ENCODE peak calls at places on chromosomes 6 and 20, in eight cellular contexts. P, S, B, A, N, J, G and F are unnamed samples.

GRCh38 chr20:36157610-36158009 is 3.1 kb downstream of the EPB41L1 start:
- DNase-seq in A (no peak), B (no peak), J (no peak), P (no peak), G (no peak), N (no peak), S (no peak), F (no peak)

GRCh38 chr6:56842602-56843475 is 112.1 kb upstream of the BEND6 start:
- DNase-seq in B (peak; percentile 67), G (peak; percentile 53), P (no peak), S (no peak), A (no peak), J (no peak), N (peak; percentile 37), F (no peak)

GRCh38 chr6:63440594-63440993 is 120.8 kb upstream of the LGSN start:
- DNase-seq in S (no peak), A (no peak), N (no peak), G (no peak), P (no peak), J (no peak), B (no peak), F (no peak)

GRCh38 chr20:16637814-16638213 is 64.6 kb upstream of the KIF16B start:
- DNase-seq in B (no peak), A (no peak), N (no peak), S (no peak), G (no peak), J (no peak), P (no peak), F (no peak)

GRCh38 chr6:11810854-11811643 is 32.4 kb upstream of the ADTRP start:
- DNase-seq in N (no peak), A (no peak), P (no peak), J (no peak), B (no peak), G (no peak), S (no peak), F (no peak)

GRCh38 chr6:133099573-133099972 is 141.6 kb upstream of the EYA4 start:
- DNase-seq in G (peak; percentile 31), J (no peak), B (no peak), S (peak; percentile 83), N (no peak), P (no peak), A (no peak), F (no peak)

GRCh38 chr20:36179170-36179945 is 24.8 kb downstream of the EPB41L1 start:
- DNase-seq in S (no peak), G (no peak), B (no peak), A (no peak), J (no peak), N (no peak), P (no peak), F (no peak)

GRCh38 chr20:48861444-48861843 is 33.6 kb upstream of the PREX1 start:
- DNase-seq in J (no peak), S (no peak), G (no peak), P (no peak), N (no peak), A (no peak), B (no peak), F (no peak)

GRCh38 chr20:20549699-20550098 is 162.7 kb downstream of the RALGAPA2 start:
- DNase-seq in N (no peak), B (no peak), P (no peak), J (no peak), A (no peak), G (no peak), S (peak; percentile 71), F (no peak)

DNA sequence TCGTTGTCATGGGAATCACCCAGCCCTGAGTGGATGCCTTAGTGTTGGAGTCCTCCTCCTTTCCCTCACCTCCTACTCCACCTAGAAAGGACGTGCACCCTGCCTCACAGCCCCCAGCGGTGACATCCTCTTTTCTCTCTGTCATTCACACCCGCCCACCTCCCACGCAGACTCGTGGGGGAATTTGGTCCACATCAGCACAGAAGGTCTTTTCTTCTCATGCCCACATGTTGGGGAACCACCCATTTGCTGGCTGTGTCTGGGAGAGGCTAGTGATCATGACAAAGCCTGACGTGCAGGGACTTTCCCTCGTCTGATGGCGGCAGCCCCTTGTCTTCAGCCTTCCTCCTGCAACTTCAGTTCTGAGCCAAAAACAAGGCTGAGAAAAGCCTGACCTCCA is 96.0 kb upstream of the CNKSR3 start:
- DNase-seq in A (no peak), G (no peak), J (no peak), B (no peak), P (no peak), S (no peak), N (no peak), F (no peak)
- H3K4me3 ChIP-seq in A (no peak overlapping the region), G (no peak overlapping the region), J (no peak overlapping the region), B (no peak overlapping the region), P (no peak overlapping the region), S (no peak overlapping the region), N (no peak overlapping the region), F (no peak overlapping the region)

GRCh38 chr6:109096198-109096597 is 891 bp downstream of the CEP57L1 start:
- DNase-seq in B (no peak), A (no peak), J (no peak), S (no peak), P (no peak), G (no peak), N (no peak), F (no peak)

GRCh38 chr6:109093732-109094131 is 914 bp downstream of the SESN1 start:
- DNase-seq in P (no peak), A (no peak), G (peak; percentile 49), S (no peak), J (no peak), B (no peak), N (no peak), F (no peak)

GRCh38 chr6:109094351-109095035 is at the start of gene SESN1:
- DNase-seq in B (peak; percentile 97), P (peak; percentile 90), J (peak; percentile 93), G (peak; percentile 88), N (peak; percentile 94), S (peak; percentile 65), A (peak; percentile 95), F (peak; percentile 91)

GRCh38 chr6:109095821-109096084 is 446 bp downstream of the CEP57L1 start:
- DNase-seq in N (no peak), A (no peak), J (no peak), S (no peak), B (no peak), P (no peak), G (no peak), F (no peak)

DNA sequence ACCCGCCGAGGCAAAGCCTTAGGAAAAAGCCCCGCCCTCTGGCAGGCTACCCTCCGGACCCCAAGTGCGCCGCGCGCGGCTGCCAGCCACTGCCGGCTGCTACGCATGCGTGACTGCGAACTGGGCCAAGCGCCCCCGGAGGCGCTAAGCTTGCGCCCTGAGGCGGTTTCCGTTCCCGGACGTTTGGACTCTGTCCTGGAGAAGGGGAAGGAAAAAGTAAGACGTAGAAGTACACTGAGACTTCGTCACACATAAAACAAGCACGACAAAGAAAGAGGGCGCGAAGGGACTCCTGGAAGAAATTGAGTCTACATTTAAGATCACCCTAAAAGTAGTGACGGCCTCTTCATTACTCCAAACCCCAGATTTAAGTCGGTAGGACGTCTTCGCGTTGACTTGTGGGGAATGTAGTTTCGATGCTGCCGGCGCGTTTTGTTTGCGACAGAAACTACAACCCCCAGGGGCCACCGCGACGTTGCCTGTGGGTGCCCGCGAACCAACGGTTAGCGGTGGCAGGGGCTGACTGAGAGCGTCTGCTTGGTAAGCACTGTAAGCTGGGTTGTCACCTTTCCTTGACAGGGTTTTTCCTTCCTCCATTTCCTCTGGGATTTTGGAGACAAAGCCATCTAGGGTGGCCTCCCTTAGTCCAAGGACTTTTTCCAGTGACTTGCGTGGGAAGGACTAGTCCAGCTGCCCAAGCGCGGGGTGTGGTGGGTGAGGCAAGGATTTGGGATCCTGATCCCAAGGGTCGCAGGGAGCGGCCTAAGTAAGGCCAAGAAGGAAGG is at the start of gene CEP57L1:
- DNase-seq in S (peak; percentile 94), N (peak; percentile 98), A (peak; percentile 97), P (peak; percentile 93), B (peak; percentile 99), G (peak; percentile 99), J (peak; percentile 97), F (peak; percentile 93)
- TF ChIP-seq POLR2AphosphoS5 in S (peak; percentile 89), N (peak; percentile 71), A (peak; percentile 70), P (peak; percentile 92), B (peak; percentile 87), G (peak; percentile 76), J (peak; percentile 65), F (peak; percentile 73)

DNA sequence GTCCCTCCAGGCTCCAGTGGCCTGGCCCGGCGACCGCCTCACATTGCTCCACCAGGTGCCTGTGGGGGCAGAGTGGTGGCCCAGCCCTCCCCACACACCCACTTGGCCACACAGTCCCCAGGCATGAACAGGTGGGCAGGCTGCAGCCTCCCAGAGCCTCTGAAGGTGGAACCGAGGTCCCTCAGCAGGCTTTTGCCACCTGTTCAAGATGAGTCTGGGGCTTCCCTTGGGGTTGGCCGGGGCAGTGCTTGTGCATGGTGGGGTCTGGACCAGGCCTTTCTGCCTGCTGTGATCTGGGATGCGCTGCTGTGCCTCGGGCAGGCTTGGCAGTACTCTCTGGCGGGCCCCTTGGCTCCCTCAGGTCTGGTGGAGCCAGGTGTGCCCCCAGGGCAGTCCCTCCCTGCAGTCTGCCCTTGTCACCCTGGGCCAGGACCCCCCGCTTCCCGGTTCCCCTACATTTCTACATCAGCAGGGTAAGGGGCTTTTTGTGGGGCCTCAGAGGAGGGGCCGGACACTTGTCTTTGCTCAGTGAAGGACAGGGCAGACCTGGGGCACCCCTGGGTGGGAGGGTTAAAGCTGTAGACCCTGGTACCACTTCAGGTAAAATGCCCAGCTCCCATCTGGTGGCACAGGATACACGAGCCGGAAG is 2.7 kb upstream of the COL9A3 start:
- DNase-seq in B (no peak), A (no peak), G (no peak), S (no peak), N (no peak), P (no peak), J (no peak), F (no peak)
- TF ChIP-seq POLR2A in B (no peak), A (no peak), G (no peak), S (no peak), N (no peak), P (no peak), J (no peak), F (no peak)

GRCh38 chr6:31620586-31621319 is at the start of gene PRRC2A:
- DNase-seq in A (peak; percentile 80), G (no peak), N (peak; percentile 96), P (peak; percentile 75), B (peak; percentile 92), J (peak; percentile 97), S (peak; percentile 47), F (peak; percentile 76)

GRCh38 chr6:31624070-31624469 is 3.6 kb downstream of the PRRC2A start:
- DNase-seq in A (no peak), B (no peak), J (no peak), P (no peak), S (no peak), G (no peak), N (no peak), F (no peak)

GRCh38 chr6:31621991-31622390 is 1.5 kb downstream of the PRRC2A start:
- DNase-seq in A (no peak), S (no peak), P (peak; percentile 78), G (no peak), J (no peak), N (peak; percentile 33), B (no peak), F (no peak)

GRCh38 chr6:31621320-31621939 is 915 bp downstream of the PRRC2A start:
- DNase-seq in J (no peak), N (no peak), A (no peak), G (peak; percentile 39), S (no peak), P (no peak), B (no peak), F (no peak)

DNA sequence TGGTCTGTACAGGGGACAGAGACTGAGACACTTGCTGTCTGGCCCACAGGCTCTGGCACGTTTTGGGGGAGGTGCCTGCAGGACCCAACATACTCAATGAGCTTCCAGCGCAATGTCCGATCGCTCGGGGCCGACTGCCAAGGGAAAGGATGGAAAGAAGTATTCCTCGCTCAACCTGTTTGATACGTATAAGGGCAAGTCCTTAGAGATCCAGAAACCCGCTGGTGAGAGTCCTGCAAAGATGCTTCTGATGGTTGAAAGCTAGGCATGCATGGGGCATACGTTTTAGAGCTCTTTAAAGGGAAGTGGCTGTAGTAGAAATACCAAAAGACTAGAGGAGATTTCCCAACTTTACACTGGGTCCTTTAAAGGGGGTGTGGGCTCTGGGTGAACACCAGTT is 2.2 kb downstream of the PRRC2A start:
- DNase-seq in G (no peak), S (no peak), P (peak; percentile 91), N (no peak), J (peak; percentile 71), A (peak; percentile 57), B (no peak), F (peak; percentile 74)
- H3K4me3 ChIP-seq in G (no peak overlapping the region), S (no peak overlapping the region), P (peak overlapping the region; percentile 84), N (no peak overlapping the region), J (peak overlapping the region; percentile 95), A (no peak overlapping the region), B (no peak overlapping the region), F (peak overlapping the region; percentile 79)